ENCODE peak calls at places on chromosome 20, in five cellular contexts. R, I, A, O and F are unnamed samples.

GRCh38 chr20:63009988-63010769 is 3.4 kb upstream of the BHLHE23 start:
- DNase-seq in R (no peak), I (no peak), A (no peak), O (peak), F (no peak)

GRCh38 chr20:58366016-58366415 is 23.0 kb upstream of the VAPB start:
- DNase-seq in R (no peak), I (no peak), A (no peak), O (no peak), F (no peak)

GRCh38 chr20:50729925-50730764 is 1.2 kb upstream of the PARD6B start:
- DNase-seq in R (no peak), I (peak), A (no peak), O (peak), F (no peak)

GRCh38 chr20:21510414-21510971 is 3.4 kb downstream of the NKX2-2 start:
- DNase-seq in R (no peak), I (no peak), A (no peak), O (no peak), F (peak)

GRCh38 chr20:36854343-36855240 is 21.3 kb upstream of the TLDC2 start:
- DNase-seq in R (no peak), I (no peak), A (no peak), O (no peak), F (no peak)

GRCh38 chr20:35547319-35547718 is 5.4 kb downstream of the ERGIC3 start:
- DNase-seq in R (no peak), I (no peak), A (no peak), O (no peak), F (no peak)

GRCh38 chr20:49593441-49594142 is 25.7 kb upstream of the PTGIS start:
- DNase-seq in R (no peak), I (no peak), A (no peak), O (no peak), F (no peak)

GRCh38 chr20:62737971-62738881 is 29.6 kb downstream of the NTSR1 start:
- DNase-seq in R (no peak), I (no peak), A (no peak), O (no peak), F (no peak)

GRCh38 chr20:44747166-44748004 is 1.7 kb downstream of the KCNK15 start:
- DNase-seq in R (peak), I (peak), A (peak), O (peak), F (peak)

GRCh38 chr20:58792426-58792825 is 58.3 kb downstream of the GNAS-AS1 start:
- DNase-seq in R (no peak), I (no peak), A (no peak), O (no peak), F (no peak)

GRCh38 chr20:10667560-10668167 is 6.1 kb downstream of the JAG1 start:
- DNase-seq in R (no peak), I (no peak), A (no peak), O (no peak), F (peak)

GRCh38 chr20:38363004-38363747 is 16.9 kb downstream of the LBP start:
- DNase-seq in R (no peak), I (no peak), A (no peak), O (no peak), F (no peak)

GRCh38 chr20:47934761-47935160 is 149.5 kb upstream of the SULF2 start:
- DNase-seq in R (no peak), I (no peak), A (no peak), O (no peak), F (no peak)

GRCh38 chr20:20276806-20277530 is 90.9 kb upstream of the INSM1 start:
- DNase-seq in R (no peak), I (no peak), A (no peak), O (no peak), F (no peak)

GRCh38 chr20:50107796-50108331 is 5.1 kb downstream of the UBE2V1 start:
- DNase-seq in R (no peak), I (no peak), A (no peak), O (no peak), F (no peak)

GRCh38 chr20:32707691-32708581 is 34.2 kb upstream of the C20orf203 start:
- DNase-seq in R (no peak), I (no peak), A (no peak), O (no peak), F (no peak)

GRCh38 chr20:58811334-58811733 is 39.4 kb downstream of the GNAS-AS1 start:
- DNase-seq in R (no peak), I (no peak), A (no peak), O (no peak), F (no peak)

GRCh38 chr20:56328861-56329260 is 29.9 kb upstream of the FAM210B start:
- DNase-seq in R (no peak), I (no peak), A (no peak), O (peak), F (no peak)

GRCh38 chr20:18506744-18507143 is 996 bp upstream of the SEC23B start:
- DNase-seq in R (no peak), I (no peak), A (no peak), O (no peak), F (no peak)

GRCh38 chr20:45306431-45306982 is at the start of gene RBPJL:
- DNase-seq in R (no peak), I (no peak), A (no peak), O (peak), F (no peak)

GRCh38 chr20:4973330-4974097 is 27.8 kb downstream of the SLC23A2 start:
- DNase-seq in R (peak), I (peak), A (peak), O (peak), F (peak)

GRCh38 chr20:8227293-8227692 is 95.2 kb downstream of the PLCB1 start:
- DNase-seq in R (no peak), I (no peak), A (no peak), O (no peak), F (no peak)

GRCh38 chr20:33539129-33539528 is 49.2 kb downstream of the CBFA2T2 start:
- DNase-seq in R (no peak), I (peak), A (no peak), O (peak), F (no peak)

GRCh38 chr20:1617055-1617454 is 2.8 kb downstream of the SIRPB1 start:
- DNase-seq in R (no peak), I (no peak), A (no peak), O (peak), F (no peak)

GRCh38 chr20:4607287-4607713 is 114.4 kb upstream of the PRND start:
- DNase-seq in R (peak), I (peak), A (no peak), O (peak), F (no peak)

GRCh38 chr20:43691928-43692524 is 25.1 kb downstream of the MYBL2 start:
- DNase-seq in R (no peak), I (peak), A (peak), O (peak), F (no peak)

GRCh38 chr20:17933711-17934110 is 34.9 kb downstream of the SNX5 start:
- DNase-seq in R (no peak), I (no peak), A (no peak), O (no peak), F (no peak)

GRCh38 chr20:53529658-53530057 is 64.0 kb downstream of the ZNF217 start:
- DNase-seq in R (no peak), I (no peak), A (no peak), O (no peak), F (no peak)

GRCh38 chr20:3751664-3752385 is 15.7 kb downstream of the ADISSP start:
- DNase-seq in R (no peak), I (no peak), A (peak), O (no peak), F (no peak)

GRCh38 chr20:60269571-60270162 is 311.4 kb downstream of the CDH26 start:
- DNase-seq in R (no peak), I (no peak), A (no peak), O (no peak), F (no peak)

GRCh38 chr20:60270341-60270740 is 312.1 kb downstream of the CDH26 start:
- DNase-seq in R (no peak), I (no peak), A (no peak), O (no peak), F (no peak)

GRCh38 chr20:60268502-60268901 is 310.3 kb downstream of the CDH26 start:
- DNase-seq in R (no peak), I (no peak), A (no peak), O (no peak), F (no peak)

GRCh38 chr20:60272790-60273189 is 314.6 kb downstream of the CDH26 start:
- DNase-seq in R (no peak), I (no peak), A (no peak), O (no peak), F (no peak)

DNA sequence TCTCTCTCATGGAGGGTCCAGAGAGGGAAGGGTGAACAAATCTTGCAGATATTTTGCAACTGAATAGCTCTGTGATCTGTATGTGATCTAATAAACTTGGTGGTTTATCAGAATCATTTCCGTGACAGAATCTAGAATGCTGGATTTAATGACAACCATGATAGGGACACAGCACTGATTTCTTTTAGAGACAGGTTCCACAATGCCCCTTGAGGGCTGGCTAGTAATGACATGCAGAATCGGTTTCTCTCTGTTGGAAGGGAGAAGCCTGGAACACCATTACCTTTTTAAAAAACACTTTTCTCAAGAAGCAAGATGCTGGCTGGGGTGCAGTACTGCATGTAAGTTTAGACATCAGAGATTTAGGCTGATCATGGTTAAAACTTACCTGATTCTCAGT is 313.4 kb downstream of the CDH26 start:
- DNase-seq in R (no peak), I (no peak), A (no peak), O (no peak), F (no peak)
- TF ChIP-seq CTCF in R (no peak), I (peak), A (peak), O (no peak), F (no peak)

DNA sequence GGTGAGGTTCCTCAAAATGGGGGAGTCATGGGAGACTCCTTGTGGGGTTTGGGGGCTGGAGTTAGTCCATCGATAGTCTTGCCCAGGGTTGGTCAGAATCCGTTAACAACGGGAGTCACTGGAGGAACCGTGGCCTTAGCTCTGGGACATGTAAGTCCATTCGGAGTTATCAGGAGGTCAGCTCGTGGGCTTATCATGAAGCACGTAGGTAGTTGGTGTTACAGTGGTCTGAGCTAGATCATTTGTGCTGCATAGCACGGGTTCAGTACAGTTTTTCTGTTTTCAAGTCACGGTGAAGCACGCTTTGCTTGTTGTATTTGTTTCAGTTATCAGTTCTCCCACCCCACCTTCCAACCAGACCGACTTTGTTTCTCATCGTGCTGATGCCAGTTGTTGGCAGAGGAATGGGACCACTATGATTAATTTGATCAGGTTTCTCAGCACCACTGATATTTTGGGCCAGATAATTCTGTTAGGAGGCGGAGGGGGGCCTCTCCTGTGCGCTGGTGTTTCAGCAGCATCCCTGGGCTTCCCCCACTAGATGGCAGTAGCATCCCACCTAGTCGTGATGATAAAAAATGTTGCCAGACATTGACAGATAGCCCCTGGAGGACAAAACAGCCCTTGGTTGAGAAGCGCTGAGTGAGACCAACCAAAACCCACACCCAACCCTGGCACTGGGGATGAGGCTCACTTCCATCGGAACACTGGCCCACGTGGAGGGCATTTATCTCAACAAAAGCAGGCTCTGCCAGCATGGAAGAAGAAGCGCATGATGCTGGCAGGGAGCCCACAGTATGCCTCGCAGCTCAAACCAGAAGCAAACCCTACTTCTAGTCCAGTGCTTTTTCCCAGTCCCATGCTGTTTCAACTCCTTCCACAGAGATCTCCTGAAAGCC is 2.2 kb upstream of the APMAP start:
- DNase-seq in R (peak), I (peak), A (peak), O (peak), F (peak)
- H3K4me3 ChIP-seq in R (no peak), I (peak), A (peak), O (no peak), F (peak)

DNA sequence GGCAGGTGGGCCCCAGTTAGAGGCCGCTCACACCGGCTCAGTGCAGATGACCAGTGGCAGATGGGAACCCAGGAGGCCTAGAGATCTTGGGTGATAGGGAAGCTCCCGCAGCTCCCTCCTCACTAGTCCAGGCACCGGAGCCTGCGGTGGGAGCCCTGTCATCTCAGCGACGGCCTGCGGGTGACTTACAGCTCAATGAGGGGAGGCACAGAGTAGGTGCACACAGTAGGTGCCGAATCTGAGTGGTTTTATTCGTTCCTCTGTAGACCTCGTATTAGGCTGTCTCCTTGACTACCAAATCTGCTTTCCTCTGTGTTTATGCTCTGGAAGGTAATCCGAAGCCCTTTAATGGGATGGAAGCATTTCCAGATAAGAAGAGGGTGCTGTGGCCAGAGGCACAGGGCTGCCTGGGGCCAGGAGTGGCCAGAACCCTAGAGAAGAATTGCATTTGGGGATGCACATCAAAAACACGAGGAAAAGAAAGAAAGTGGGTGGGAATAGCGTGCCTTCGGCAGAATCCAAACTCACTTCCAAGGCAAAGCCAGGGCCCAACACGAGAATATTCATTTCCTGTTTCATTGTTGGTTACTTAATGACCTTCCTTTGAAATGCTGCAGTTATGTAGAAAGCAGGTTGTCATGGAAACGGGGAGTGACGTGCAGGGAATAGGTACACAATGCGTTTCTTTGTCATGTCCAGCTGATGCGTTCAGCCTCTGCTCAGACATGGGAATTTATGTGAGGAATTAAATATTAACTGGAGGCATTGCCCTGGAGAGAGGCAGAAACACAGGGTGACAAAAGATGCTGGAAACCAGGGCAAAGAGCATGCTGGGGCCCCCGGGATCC is 24.7 kb downstream of the MYT1 start:
- DNase-seq in R (no peak), I (peak), A (no peak), O (peak), F (no peak)
- H3K27ac ChIP-seq in R (no peak), I (no peak), A (no peak), O (no peak), F (no peak)

GRCh38 chr20:59850018-59850641 is 83.3 kb downstream of the SYCP2 start:
- DNase-seq in R (no peak), I (peak), A (no peak), O (peak), F (no peak)
- TF ChIP-seq CTCF in R (peak), I (peak), A (peak), O (peak), F (peak)

GRCh38 chr20:40685349-40685748 is 3.7 kb downstream of the MAFB start:
- DNase-seq in R (no peak), I (no peak), A (no peak), O (no peak), F (no peak)
- H3K4me3 ChIP-seq in R (peak), I (no peak), A (peak), O (no peak), F (peak)

GRCh38 chr20:16350465-16350864 is 222.8 kb downstream of the KIF16B start:
- DNase-seq in R (no peak), I (no peak), A (peak), O (peak), F (no peak)
- H3K27ac ChIP-seq in R (peak), I (no peak), A (peak), O (no peak), F (no peak)

DNA sequence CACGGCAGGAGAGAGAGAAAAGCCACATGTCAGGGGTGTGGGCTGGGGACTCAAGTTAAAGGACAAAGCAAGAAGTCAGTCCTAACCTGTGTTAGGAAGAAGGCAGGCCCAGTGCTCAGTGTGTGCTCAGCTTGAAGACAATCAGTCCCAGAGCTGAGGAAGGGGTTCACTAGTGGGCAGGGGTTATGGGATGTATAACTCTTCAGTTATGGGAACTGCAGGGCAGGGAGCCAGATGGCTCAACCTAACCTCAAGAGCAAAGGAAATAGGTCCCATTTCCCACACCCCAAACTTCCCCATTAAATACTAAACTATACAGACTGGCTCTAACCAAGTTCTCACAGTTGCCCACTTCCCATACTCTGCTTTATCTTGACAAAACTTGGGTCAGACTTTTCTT is 7.4 kb upstream of the SSTR4 start:
- DNase-seq in R (no peak), I (no peak), A (no peak), O (no peak), F (peak)
- TF ChIP-seq CTCF in R (no peak), I (no peak), A (no peak), O (no peak), F (no peak)